ENCODE peak calls at places on chromosomes 4 and X, in four cellular contexts. K is A673, I is HCT116, C is thoracic aorta. O is an unnamed sample.

GRCh38 chr4:110735691-110736090 is 112.8 kb upstream of the PITX2 start:
- DNase-seq in C (no peak), I (no peak), K (peak; percentile 23), O (no peak)

GRCh38 chr4:6529021-6529420 is 46.0 kb upstream of the MAN2B2 start:
- DNase-seq in K (no peak), C (no peak), I (no peak), O (no peak)

GRCh38 chr4:145679991-145680455 is at the start of gene C4orf51:
- DNase-seq in I (no peak), K (peak; percentile 58), C (no peak), O (no peak)

GRCh38 chr4:73275318-73275654 is 16.7 kb upstream of the ANKRD17 start:
- DNase-seq in I (no peak), K (no peak), C (no peak), O (no peak)

GRCh38 chrX:136738049-136738729 is 42.5 kb downstream of the ARHGEF6 start:
- DNase-seq in K (no peak), I (no peak), C (no peak), O (no peak)

GRCh38 chr4:98663226-98664006 is 5.0 kb upstream of the TSPAN5 start:
- DNase-seq in I (no peak), K (no peak), C (no peak), O (no peak)

GRCh38 chrX:10176121-10177003 is 19.6 kb downstream of the CLCN4 start:
- DNase-seq in C (no peak), K (peak; percentile 20), I (no peak), O (no peak)

GRCh38 chr4:173529505-173530325 is at the start of gene HAND2:
- DNase-seq in C (no peak), I (no peak), K (peak; percentile 94), O (peak; percentile 92)

GRCh38 chr4:66252291-66252690 is 582.0 kb upstream of the EPHA5 start:
- DNase-seq in K (no peak), C (no peak), I (no peak), O (no peak)

GRCh38 chrX:111888600-111888999 is 12.6 kb downstream of the TRPC5OS start:
- DNase-seq in K (no peak), C (no peak), I (no peak), O (no peak)

GRCh38 chr4:11470709-11471441 is 42.2 kb upstream of the HS3ST1 start:
- DNase-seq in C (no peak), K (no peak), I (no peak), O (no peak)

GRCh38 chrX:130058667-130059066 is 51.6 kb downstream of the ELF4 start:
- DNase-seq in K (no peak), I (no peak), C (no peak), O (no peak)

GRCh38 chr4:27048350-27049100 is 187.9 kb downstream of the STIM2 start:
- DNase-seq in I (peak; percentile 21), C (no peak), K (peak; percentile 60), O (no peak)

GRCh38 chrX:77597511-77597910 is 150.3 kb downstream of the FGF16 start:
- DNase-seq in I (no peak), K (no peak), C (no peak), O (no peak)

GRCh38 chr4:110487873-110488272 is 11.9 kb downstream of the ENPEP start:
- DNase-seq in C (no peak), I (no peak), K (peak; percentile 79), O (no peak)

GRCh38 chr4:1490011-1490905 is 84.0 kb upstream of the NKX1-1 start:
- DNase-seq in I (no peak), K (no peak), C (no peak), O (peak; percentile 49)

GRCh38 chrX:147183161-147183560 is 368.6 kb upstream of the CXorf51A start:
- DNase-seq in I (no peak), K (no peak), C (no peak), O (no peak)

GRCh38 chrX:148878371-148878770 is 378.0 kb downstream of the AFF2 start:
- DNase-seq in C (no peak), K (no peak), I (no peak), O (no peak)

GRCh38 chr4:1194028-1194900 is 21.9 kb upstream of the SPON2 start:
- DNase-seq in I (no peak), K (no peak), C (no peak), O (peak; percentile 52)

GRCh38 chr4:108359936-108360681 is 191.4 kb upstream of the LEF1 start:
- DNase-seq in C (no peak), K (no peak), I (no peak), O (no peak)

GRCh38 chr4:41420576-41420975 is 117.4 kb upstream of the LIMCH1 start:
- DNase-seq in K (no peak), I (no peak), C (no peak), O (no peak)

GRCh38 chrX:24553016-24553415 is 87.9 kb downstream of the PDK3 start:
- DNase-seq in C (no peak), I (no peak), K (peak; percentile 20), O (no peak)

GRCh38 chrX:26254436-26254835 is 38.5 kb downstream of the MAGEB5 start:
- DNase-seq in C (no peak), K (no peak), I (no peak), O (no peak)

GRCh38 chr4:126513596-126513995 is 1119.2 kb upstream of the INTU start:
- DNase-seq in K (peak; percentile 39), C (no peak), I (no peak), O (no peak)

GRCh38 chr4:81839347-81840042 is 367.8 kb upstream of the RASGEF1B start:
- DNase-seq in C (no peak), I (no peak), K (no peak), O (no peak)

GRCh38 chrX:100615015-100615414 is 21.6 kb downstream of the TSPAN6 start:
- DNase-seq in K (peak; percentile 72), I (peak; percentile 22), C (no peak), O (no peak)

GRCh38 chrX:49192722-49193328 is 6.7 kb upstream of the PRICKLE3 start:
- DNase-seq in K (peak; percentile 57), I (no peak), C (no peak), O (no peak)

GRCh38 chr4:152257601-152258066 is 278.3 kb downstream of the FBXW7 start:
- DNase-seq in I (no peak), C (no peak), K (peak; percentile 66), O (no peak)

GRCh38 chr4:86091201-86091600 is 268.7 kb downstream of the MAPK10 start:
- DNase-seq in K (no peak), C (no peak), I (no peak), O (no peak)

GRCh38 chrX:1435241-1435900 is 17.3 kb downstream of the ASMTL start:
- DNase-seq in K (no peak), I (no peak), C (no peak), O (peak; percentile 7)

GRCh38 chr4:71992571-71992970 is 39.2 kb upstream of the NPFFR2 start:
- DNase-seq in K (no peak), I (no peak), C (no peak), O (no peak)

GRCh38 chr4:174282836-174283506 is 496 bp downstream of the FBXO8 start:
- DNase-seq in K (peak; percentile 95), C (peak; percentile 58), I (peak; percentile 91), O (peak; percentile 88)

GRCh38 chr4:95290702-95291101 is 258.1 kb downstream of the UNC5C start:
- DNase-seq in C (no peak), K (no peak), I (no peak), O (no peak)

GRCh38 chr4:169150806-169151205 is 120.0 kb downstream of the SH3RF1 start:
- DNase-seq in C (no peak), K (no peak), I (no peak), O (no peak)
- H3K4me1 ChIP-seq in C (peaks cover 20% of the 10 kb centered on the region), K (peaks cover 8% of the 10 kb centered on the region), I (peaks cover 39% of the 10 kb centered on the region), O (no peaks in the 10 kb centered on the region)

GRCh38 chr4:5045099-5045498 is 6.2 kb upstream of the STK32B start:
- DNase-seq in K (peak; percentile 75), I (no peak), C (no peak), O (peak; percentile 55)
- H3K27ac ChIP-seq in K (no peak overlapping the region), I (no peak overlapping the region), C (no peak overlapping the region), O (no peak overlapping the region)

GRCh38 chrX:54788446-54788845 is 9.6 kb downstream of the ITIH6 start:
- DNase-seq in I (no peak), K (no peak), C (no peak), O (no peak)
- TF ChIP-seq CTCF in I (no peak), K (no peak), C (no peak), O (no peak)

GRCh38 chr4:70712150-70712549 is 9.6 kb upstream of the RUFY3 start:
- DNase-seq in K (no peak), C (no peak), I (no peak), O (no peak)

GRCh38 chr4:70712604-70713452 is 8.9 kb upstream of the RUFY3 start:
- DNase-seq in I (no peak), C (no peak), K (no peak), O (no peak)

GRCh38 chr4:70714061-70714468 is 7.7 kb upstream of the RUFY3 start:
- DNase-seq in I (no peak), K (no peak), C (no peak), O (no peak)

GRCh38 chr4:70714488-70714887 is 7.3 kb upstream of the RUFY3 start:
- DNase-seq in C (no peak), K (no peak), I (no peak), O (no peak)

DNA sequence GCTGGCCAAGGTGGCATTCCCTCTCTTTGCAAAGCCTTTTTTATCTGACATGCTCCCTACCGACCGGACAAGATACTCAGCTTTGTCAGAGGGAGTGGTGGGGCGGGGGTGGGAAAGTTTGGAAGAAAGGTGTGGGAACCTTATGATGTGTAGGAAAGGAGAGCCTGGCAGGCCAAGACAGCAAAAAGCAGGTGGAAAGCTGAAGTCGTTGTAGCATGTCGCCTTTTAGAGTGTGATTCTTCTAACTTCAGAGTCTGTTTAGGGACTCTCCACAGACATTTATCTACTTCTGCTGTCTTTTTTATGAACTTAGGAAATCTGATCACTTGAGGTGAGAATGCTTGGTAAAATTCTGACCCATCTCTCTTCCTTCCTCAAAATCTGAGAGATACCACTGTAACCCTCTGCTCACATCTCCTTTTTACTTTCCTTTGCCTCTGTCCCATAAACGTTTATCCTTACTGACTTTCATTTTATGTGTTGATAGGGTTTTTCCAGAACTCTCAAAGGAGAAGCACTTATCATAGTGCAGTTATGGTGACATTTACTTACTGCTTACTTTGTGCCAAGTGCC is 8.2 kb upstream of the RUFY3 start:
- DNase-seq in I (no peak), K (no peak), C (no peak), O (no peak)
- H3K4me1 ChIP-seq in I (no peaks in the 10 kb centered on the region), K (no peaks in the 10 kb centered on the region), C (peaks cover 7% of the 10 kb centered on the region), O (no peaks in the 10 kb centered on the region)

GRCh38 chr4:184763150-184763780 is 29.4 kb upstream of the CENPU start:
- DNase-seq in K (no peak), C (no peak), I (no peak), O (peak; percentile 37)
- H3K27ac ChIP-seq in K (no peak overlapping the region), C (no peak overlapping the region), I (no peak overlapping the region), O (no peak overlapping the region)

GRCh38 chr4:22238742-22239141 is 277.1 kb downstream of the ADGRA3 start:
- DNase-seq in C (no peak), I (no peak), K (peak; percentile 2), O (no peak)
- TF ChIP-seq CTCF in C (no peak), I (peak; percentile 43), K (peak; percentile 33), O (no peak)